ENCODE peak calls at places on chromosomes 6 and 20, in ten cellular contexts. One of them, this sample, is unnamed.
A peak's percentile ranks its signal among the peaks of the same experiment; 100 is the strongest.

GRCh38 chr6:35511980-35512379 is 716 bp downstream of the TULP1 start:
- DNase-seq in endothelial cell: no peak
- DNase-seq in GM13976: no peak
- DNase-seq in PC-3: no peak
- DNase-seq in uterus: no peak
- DNase-seq in CD8-positive, alpha-beta T cell: no peak
- DNase-seq in bronchial epithelial cell: no peak
- DNase-seq in hepatocyte: no peak
- DNase-seq in kidney: no peak
- DNase-seq in CD4-positive, alpha-beta T cell: no peak
- DNase-seq in this sample: peak; percentile 62

GRCh38 chr6:79946773-79947190 is 571 bp downstream of the ELOVL4 start:
- DNase-seq in bronchial epithelial cell: peak; percentile 12
- DNase-seq in CD4-positive, alpha-beta T cell: no peak
- DNase-seq in GM13976: no peak
- DNase-seq in PC-3: peak; percentile 15
- DNase-seq in uterus: peak; percentile 17
- DNase-seq in CD8-positive, alpha-beta T cell: no peak
- DNase-seq in endothelial cell: peak; percentile 29
- DNase-seq in hepatocyte: peak; percentile 33
- DNase-seq in kidney: peak; percentile 63
- DNase-seq in this sample: no peak

GRCh38 chr6:136922680-136922996 is 537 bp downstream of the SLC35D3 start:
- DNase-seq in PC-3: no peak
- DNase-seq in CD8-positive, alpha-beta T cell: no peak
- DNase-seq in uterus: no peak
- DNase-seq in bronchial epithelial cell: no peak
- DNase-seq in CD4-positive, alpha-beta T cell: no peak
- DNase-seq in kidney: no peak
- DNase-seq in GM13976: peak; percentile 62
- DNase-seq in endothelial cell: no peak
- DNase-seq in hepatocyte: no peak
- DNase-seq in this sample: no peak

GRCh38 chr6:21769405-21769851 is 175.9 kb downstream of the SOX4 start:
- DNase-seq in CD8-positive, alpha-beta T cell: no peak
- DNase-seq in endothelial cell: no peak
- DNase-seq in uterus: peak; percentile 46
- DNase-seq in PC-3: peak; percentile 30
- DNase-seq in kidney: no peak
- DNase-seq in CD4-positive, alpha-beta T cell: no peak
- DNase-seq in bronchial epithelial cell: peak; percentile 57
- DNase-seq in hepatocyte: peak; percentile 32
- DNase-seq in GM13976: no peak
- DNase-seq in this sample: no peak

GRCh38 chr6:7629321-7629720 is 39.3 kb downstream of the SNRNP48 start:
- DNase-seq in CD4-positive, alpha-beta T cell: no peak
- DNase-seq in kidney: no peak
- DNase-seq in GM13976: no peak
- DNase-seq in endothelial cell: no peak
- DNase-seq in CD8-positive, alpha-beta T cell: no peak
- DNase-seq in bronchial epithelial cell: no peak
- DNase-seq in PC-3: no peak
- DNase-seq in uterus: no peak
- DNase-seq in hepatocyte: no peak
- DNase-seq in this sample: no peak

GRCh38 chr6:102581378-102582124 is 1188.0 kb downstream of the GRIK2 start:
- DNase-seq in CD4-positive, alpha-beta T cell: no peak
- DNase-seq in uterus: no peak
- DNase-seq in kidney: peak; percentile 21
- DNase-seq in bronchial epithelial cell: no peak
- DNase-seq in hepatocyte: no peak
- DNase-seq in GM13976: no peak
- DNase-seq in endothelial cell: no peak
- DNase-seq in PC-3: no peak
- DNase-seq in CD8-positive, alpha-beta T cell: no peak
- DNase-seq in this sample: peak; percentile 70

GRCh38 chr20:14518648-14519047 is 181.2 kb upstream of the FLRT3 start:
- DNase-seq in hepatocyte: no peak
- DNase-seq in GM13976: no peak
- DNase-seq in bronchial epithelial cell: peak; percentile 61
- DNase-seq in uterus: no peak
- DNase-seq in CD8-positive, alpha-beta T cell: no peak
- DNase-seq in endothelial cell: no peak
- DNase-seq in PC-3: no peak
- DNase-seq in CD4-positive, alpha-beta T cell: no peak
- DNase-seq in kidney: no peak
- DNase-seq in this sample: no peak

GRCh38 chr20:1835126-1835525 is 60.1 kb upstream of the SIRPA start:
- DNase-seq in kidney: no peak
- DNase-seq in bronchial epithelial cell: no peak
- DNase-seq in CD8-positive, alpha-beta T cell: no peak
- DNase-seq in GM13976: no peak
- DNase-seq in CD4-positive, alpha-beta T cell: no peak
- DNase-seq in endothelial cell: no peak
- DNase-seq in uterus: no peak
- DNase-seq in hepatocyte: no peak
- DNase-seq in PC-3: no peak
- DNase-seq in this sample: no peak

GRCh38 chr6:154485784-154486183 is 24.7 kb downstream of the CNKSR3 start:
- DNase-seq in CD8-positive, alpha-beta T cell: no peak
- DNase-seq in GM13976: no peak
- DNase-seq in PC-3: no peak
- DNase-seq in endothelial cell: no peak
- DNase-seq in kidney: no peak
- DNase-seq in uterus: no peak
- DNase-seq in CD4-positive, alpha-beta T cell: no peak
- DNase-seq in hepatocyte: no peak
- DNase-seq in bronchial epithelial cell: no peak
- DNase-seq in this sample: no peak

GRCh38 chr20:57522380-57522973 is 2.5 kb downstream of the CTCFL start:
- DNase-seq in GM13976: no peak
- DNase-seq in kidney: no peak
- DNase-seq in CD4-positive, alpha-beta T cell: no peak
- DNase-seq in CD8-positive, alpha-beta T cell: no peak
- DNase-seq in hepatocyte: no peak
- DNase-seq in PC-3: no peak
- DNase-seq in bronchial epithelial cell: no peak
- DNase-seq in uterus: no peak
- DNase-seq in endothelial cell: no peak
- DNase-seq in this sample: no peak

DNA sequence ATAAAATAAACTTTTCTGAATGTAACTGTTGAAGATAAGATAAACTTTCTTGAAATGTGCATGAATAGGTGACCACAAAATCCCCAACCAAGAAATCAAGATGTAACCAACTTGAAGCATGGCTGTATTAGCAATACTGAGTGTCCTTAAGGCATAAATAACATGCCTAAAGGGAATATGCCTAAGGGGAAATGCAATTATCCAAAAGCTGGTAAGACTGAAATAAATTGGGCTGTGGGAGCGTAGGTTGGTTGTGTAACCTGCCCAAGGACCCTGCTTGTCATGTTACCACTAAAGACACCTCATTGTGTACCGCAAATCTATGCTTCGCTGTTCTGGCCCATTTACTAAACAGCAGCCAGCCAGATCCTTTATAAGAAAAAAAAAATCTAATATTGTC is 200.8 kb upstream of the PDE10A start:
- DNase-seq in uterus: no peak
- DNase-seq in bronchial epithelial cell: no peak
- DNase-seq in PC-3: no peak
- DNase-seq in kidney: no peak
- DNase-seq in GM13976: no peak
- DNase-seq in CD4-positive, alpha-beta T cell: no peak
- DNase-seq in hepatocyte: no peak
- DNase-seq in endothelial cell: no peak
- DNase-seq in CD8-positive, alpha-beta T cell: no peak
- DNase-seq in this sample: no peak
- TF ChIP-seq CTCF in uterus: no peak
- TF ChIP-seq CTCF in bronchial epithelial cell: no peak
- TF ChIP-seq CTCF in PC-3: no peak
- TF ChIP-seq CTCF in kidney: no peak
- TF ChIP-seq CTCF in GM13976: no peak
- TF ChIP-seq CTCF in CD4-positive, alpha-beta T cell: no peak
- TF ChIP-seq CTCF in hepatocyte: no peak
- TF ChIP-seq CTCF in endothelial cell: no peak
- TF ChIP-seq CTCF in CD8-positive, alpha-beta T cell: no peak
- TF ChIP-seq CTCF in this sample: no peak

GRCh38 chr20:25251019-25251418 is 3.1 kb downstream of the PYGB start:
- DNase-seq in CD4-positive, alpha-beta T cell: no peak
- DNase-seq in CD8-positive, alpha-beta T cell: no peak
- DNase-seq in endothelial cell: no peak
- DNase-seq in PC-3: no peak
- DNase-seq in hepatocyte: peak; percentile 0
- DNase-seq in kidney: no peak
- DNase-seq in GM13976: no peak
- DNase-seq in uterus: no peak
- DNase-seq in bronchial epithelial cell: no peak
- DNase-seq in this sample: no peak

GRCh38 chr20:25248501-25249172 is 752 bp downstream of the PYGB start:
- DNase-seq in hepatocyte: peak; percentile 59
- DNase-seq in GM13976: peak; percentile 65
- DNase-seq in kidney: no peak
- DNase-seq in bronchial epithelial cell: no peak
- DNase-seq in uterus: no peak
- DNase-seq in endothelial cell: peak; percentile 54
- DNase-seq in CD8-positive, alpha-beta T cell: no peak
- DNase-seq in PC-3: peak; percentile 41
- DNase-seq in CD4-positive, alpha-beta T cell: no peak
- DNase-seq in this sample: no peak

GRCh38 chr20:25250508-25250907 is 2.6 kb downstream of the PYGB start:
- DNase-seq in hepatocyte: peak; percentile 3
- DNase-seq in kidney: no peak
- DNase-seq in GM13976: no peak
- DNase-seq in CD4-positive, alpha-beta T cell: no peak
- DNase-seq in uterus: no peak
- DNase-seq in CD8-positive, alpha-beta T cell: no peak
- DNase-seq in PC-3: peak; percentile 48
- DNase-seq in bronchial epithelial cell: no peak
- DNase-seq in endothelial cell: no peak
- DNase-seq in this sample: no peak

GRCh38 chr20:25247666-25248500 is at the start of gene PYGB:
- DNase-seq in bronchial epithelial cell: peak; percentile 66
- DNase-seq in uterus: peak; percentile 66
- DNase-seq in hepatocyte: peak; percentile 92
- DNase-seq in GM13976: peak; percentile 97
- DNase-seq in CD4-positive, alpha-beta T cell: peak; percentile 68
- DNase-seq in endothelial cell: peak; percentile 80
- DNase-seq in kidney: peak; percentile 94
- DNase-seq in CD8-positive, alpha-beta T cell: peak; percentile 69
- DNase-seq in PC-3: peak; percentile 79
- DNase-seq in this sample: peak; percentile 94

GRCh38 chr20:25249198-25249931 is 1.5 kb downstream of the PYGB start:
- DNase-seq in bronchial epithelial cell: peak; percentile 26
- DNase-seq in endothelial cell: no peak
- DNase-seq in CD4-positive, alpha-beta T cell: no peak
- DNase-seq in hepatocyte: peak; percentile 3
- DNase-seq in kidney: no peak
- DNase-seq in GM13976: no peak
- DNase-seq in PC-3: peak; percentile 50
- DNase-seq in uterus: no peak
- DNase-seq in CD8-positive, alpha-beta T cell: no peak
- DNase-seq in this sample: no peak
- TF ChIP-seq CTCF in bronchial epithelial cell: no peak
- TF ChIP-seq CTCF in endothelial cell: no peak
- TF ChIP-seq CTCF in CD4-positive, alpha-beta T cell: no peak
- TF ChIP-seq CTCF in hepatocyte: no peak
- TF ChIP-seq CTCF in kidney: no peak
- TF ChIP-seq CTCF in GM13976: no peak
- TF ChIP-seq CTCF in PC-3: no peak
- TF ChIP-seq CTCF in uterus: no peak
- TF ChIP-seq CTCF in CD8-positive, alpha-beta T cell: no peak
- TF ChIP-seq CTCF in this sample: peak; percentile 61

GRCh38 chr6:149484733-149485700 is at the start of gene ZC3H12D:
- DNase-seq in hepatocyte: peak; percentile 79
- DNase-seq in kidney: peak; percentile 81
- DNase-seq in GM13976: peak; percentile 60
- DNase-seq in bronchial epithelial cell: no peak
- DNase-seq in CD4-positive, alpha-beta T cell: peak; percentile 84
- DNase-seq in CD8-positive, alpha-beta T cell: peak; percentile 77
- DNase-seq in uterus: no peak
- DNase-seq in PC-3: peak; percentile 47
- DNase-seq in endothelial cell: no peak
- DNase-seq in this sample: no peak
- TF ChIP-seq CTCF in hepatocyte: no peak
- TF ChIP-seq CTCF in kidney: peak; percentile 11
- TF ChIP-seq CTCF in GM13976: peak; percentile 25
- TF ChIP-seq CTCF in bronchial epithelial cell: no peak
- TF ChIP-seq CTCF in CD4-positive, alpha-beta T cell: peak; percentile 76
- TF ChIP-seq CTCF in CD8-positive, alpha-beta T cell: peak; percentile 66
- TF ChIP-seq CTCF in uterus: no peak
- TF ChIP-seq CTCF in PC-3: peak; percentile 35
- TF ChIP-seq CTCF in endothelial cell: no peak
- TF ChIP-seq CTCF in this sample: peak; percentile 23

GRCh38 chr20:49914310-49915117 is 815 bp downstream of the SPATA2 start:
- DNase-seq in endothelial cell: peak; percentile 21
- DNase-seq in hepatocyte: no peak
- DNase-seq in CD4-positive, alpha-beta T cell: no peak
- DNase-seq in uterus: no peak
- DNase-seq in kidney: no peak
- DNase-seq in bronchial epithelial cell: peak; percentile 45
- DNase-seq in CD8-positive, alpha-beta T cell: no peak
- DNase-seq in PC-3: peak; percentile 39
- DNase-seq in GM13976: peak; percentile 36
- DNase-seq in this sample: peak; percentile 51
- TF ChIP-seq CTCF in endothelial cell: no peak
- TF ChIP-seq CTCF in hepatocyte: no peak
- TF ChIP-seq CTCF in CD4-positive, alpha-beta T cell: no peak
- TF ChIP-seq CTCF in uterus: no peak
- TF ChIP-seq CTCF in kidney: no peak
- TF ChIP-seq CTCF in bronchial epithelial cell: no peak
- TF ChIP-seq CTCF in CD8-positive, alpha-beta T cell: no peak
- TF ChIP-seq CTCF in PC-3: peak; percentile 27
- TF ChIP-seq CTCF in GM13976: no peak
- TF ChIP-seq CTCF in this sample: peak; percentile 24